ENCODE peak calls at places on chromosomes 13 and 19, in nine cellular contexts. W is neural crest cell; J is GM03348; Y is GM06990; V is pancreas; Q is stimulated activated CD4-positive, alpha-beta T cell treated with anti-CD3 and anti-CD28 coated beads, Interleukin-1b, Interleukin-23, amount 100 ng/mL, for 1 hour; A is ovary; R is choroid plexus epithelial cell; C is A549. M is an unnamed sample.

GRCh38 chr19:41870401-41870873 is 6.6 kb upstream of the CD79A start:
- DNase-seq in W (no peak), J (peak), Y (no peak), V (no peak), Q (no peak), A (no peak), R (peak), C (peak), M (no peak)

GRCh38 chr19:17538684-17539287 is 16.7 kb upstream of the COLGALT1 start:
- DNase-seq in W (no peak), J (no peak), Y (peak), V (no peak), Q (no peak), A (no peak), R (no peak), C (peak), M (no peak)

GRCh38 chr19:12596927-12597548 is 13.6 kb downstream of the ZNF490 start:
- DNase-seq in W (no peak), J (no peak), Y (no peak), V (peak), Q (no peak), A (no peak), R (no peak), C (no peak), M (no peak)

GRCh38 chr13:24500977-24501376 is 11.6 kb downstream of the PARP4 start:
- DNase-seq in W (no peak), J (peak), Y (no peak), V (no peak), Q (no peak), A (no peak), R (peak), C (peak), M (no peak)

GRCh38 chr13:82275644-82276043 is 1606.6 kb downstream of the SLITRK1 start:
- DNase-seq in W (no peak), J (no peak), Y (no peak), V (no peak), Q (no peak), A (no peak), R (no peak), C (no peak), M (no peak)

GRCh38 chr13:44617648-44618047 is 41.5 kb upstream of the TSC22D1 start:
- DNase-seq in W (no peak), J (no peak), Y (no peak), V (no peak), Q (no peak), A (no peak), R (no peak), C (no peak), M (no peak)

GRCh38 chr19:2337329-2337707 is 8.8 kb downstream of the SPPL2B start:
- DNase-seq in W (peak), J (no peak), Y (no peak), V (peak), Q (no peak), A (peak), R (peak), C (no peak), M (no peak)

GRCh38 chr13:94112227-94112626 is 367.3 kb downstream of the DCT start:
- DNase-seq in W (no peak), J (peak), Y (no peak), V (no peak), Q (no peak), A (no peak), R (peak), C (peak), M (no peak)

GRCh38 chr19:48053856-48054255 is 10.0 kb upstream of the CABP5 start:
- DNase-seq in W (no peak), J (no peak), Y (no peak), V (no peak), Q (no peak), A (no peak), R (no peak), C (no peak), M (no peak)